ENCODE peak calls at places on chromosomes 2 and 18, in nine cellular contexts. One of them, this sample, is unnamed.

GRCh38 chr2:176758426-176758825 is 454.2 kb upstream of the HNRNPA3 start:
- DNase-seq in kidney: no peak
- DNase-seq in Panc1: no peak
- DNase-seq in naive thymus-derived CD8-positive, alpha-beta T cell: no peak
- DNase-seq in brain microvascular endothelial cell: no peak
- DNase-seq in RPMI8226: no peak
- DNase-seq in NCI-H460: no peak
- DNase-seq in stimulated activated CD4-positive, alpha-beta T cell treated with anti-CD3 and anti-CD28 coated beads, Interleukin-15, amount 100 ng/mL, for 1 hour: no peak
- DNase-seq in iris pigment epithelial cell: no peak
- DNase-seq in this sample: no peak

GRCh38 chr18:58671941-58672565 is 788 bp downstream of the MALT1 start:
- DNase-seq in NCI-H460: peak
- DNase-seq in brain microvascular endothelial cell: peak
- DNase-seq in stimulated activated CD4-positive, alpha-beta T cell treated with anti-CD3 and anti-CD28 coated beads, Interleukin-15, amount 100 ng/mL, for 1 hour: no peak
- DNase-seq in naive thymus-derived CD8-positive, alpha-beta T cell: no peak
- DNase-seq in iris pigment epithelial cell: peak
- DNase-seq in kidney: no peak
- DNase-seq in Panc1: no peak
- DNase-seq in RPMI8226: no peak
- DNase-seq in this sample: no peak

GRCh38 chr2:120318626-120319025 is 27.3 kb upstream of the INHBB start:
- DNase-seq in brain microvascular endothelial cell: no peak
- DNase-seq in stimulated activated CD4-positive, alpha-beta T cell treated with anti-CD3 and anti-CD28 coated beads, Interleukin-15, amount 100 ng/mL, for 1 hour: no peak
- DNase-seq in kidney: no peak
- DNase-seq in iris pigment epithelial cell: no peak
- DNase-seq in Panc1: no peak
- DNase-seq in naive thymus-derived CD8-positive, alpha-beta T cell: no peak
- DNase-seq in RPMI8226: no peak
- DNase-seq in NCI-H460: no peak
- DNase-seq in this sample: peak

GRCh38 chr2:83991992-83992391 is 467.1 kb downstream of the SUCLG1 start:
- DNase-seq in kidney: no peak
- DNase-seq in naive thymus-derived CD8-positive, alpha-beta T cell: no peak
- DNase-seq in NCI-H460: peak
- DNase-seq in iris pigment epithelial cell: no peak
- DNase-seq in stimulated activated CD4-positive, alpha-beta T cell treated with anti-CD3 and anti-CD28 coated beads, Interleukin-15, amount 100 ng/mL, for 1 hour: no peak
- DNase-seq in Panc1: no peak
- DNase-seq in brain microvascular endothelial cell: no peak
- DNase-seq in RPMI8226: no peak
- DNase-seq in this sample: no peak

GRCh38 chr2:30627162-30627561 is 180.1 kb downstream of the CAPN13 start:
- DNase-seq in kidney: no peak
- DNase-seq in stimulated activated CD4-positive, alpha-beta T cell treated with anti-CD3 and anti-CD28 coated beads, Interleukin-15, amount 100 ng/mL, for 1 hour: no peak
- DNase-seq in brain microvascular endothelial cell: no peak
- DNase-seq in NCI-H460: no peak
- DNase-seq in naive thymus-derived CD8-positive, alpha-beta T cell: no peak
- DNase-seq in iris pigment epithelial cell: no peak
- DNase-seq in Panc1: no peak
- DNase-seq in RPMI8226: no peak
- DNase-seq in this sample: no peak

GRCh38 chr2:135775420-135775819 is 33.8 kb downstream of the UBXN4 start:
- DNase-seq in stimulated activated CD4-positive, alpha-beta T cell treated with anti-CD3 and anti-CD28 coated beads, Interleukin-15, amount 100 ng/mL, for 1 hour: no peak
- DNase-seq in brain microvascular endothelial cell: no peak
- DNase-seq in RPMI8226: no peak
- DNase-seq in kidney: no peak
- DNase-seq in naive thymus-derived CD8-positive, alpha-beta T cell: no peak
- DNase-seq in Panc1: no peak
- DNase-seq in iris pigment epithelial cell: peak
- DNase-seq in NCI-H460: no peak
- DNase-seq in this sample: no peak

GRCh38 chr2:98900721-98901120 is 35.3 kb downstream of the CRACDL start:
- DNase-seq in RPMI8226: no peak
- DNase-seq in naive thymus-derived CD8-positive, alpha-beta T cell: no peak
- DNase-seq in NCI-H460: no peak
- DNase-seq in iris pigment epithelial cell: no peak
- DNase-seq in kidney: peak
- DNase-seq in Panc1: no peak
- DNase-seq in brain microvascular endothelial cell: no peak
- DNase-seq in stimulated activated CD4-positive, alpha-beta T cell treated with anti-CD3 and anti-CD28 coated beads, Interleukin-15, amount 100 ng/mL, for 1 hour: no peak
- DNase-seq in this sample: peak

GRCh38 chr18:3411854-3412268 is 38.1 kb upstream of the TGIF1 start:
- DNase-seq in RPMI8226: peak
- DNase-seq in brain microvascular endothelial cell: no peak
- DNase-seq in NCI-H460: no peak
- DNase-seq in kidney: no peak
- DNase-seq in Panc1: no peak
- DNase-seq in naive thymus-derived CD8-positive, alpha-beta T cell: no peak
- DNase-seq in iris pigment epithelial cell: no peak
- DNase-seq in stimulated activated CD4-positive, alpha-beta T cell treated with anti-CD3 and anti-CD28 coated beads, Interleukin-15, amount 100 ng/mL, for 1 hour: no peak
- DNase-seq in this sample: no peak

GRCh38 chr18:10296491-10296890 is 157.9 kb upstream of the APCDD1 start:
- DNase-seq in kidney: no peak
- DNase-seq in brain microvascular endothelial cell: no peak
- DNase-seq in iris pigment epithelial cell: peak
- DNase-seq in RPMI8226: no peak
- DNase-seq in Panc1: no peak
- DNase-seq in NCI-H460: no peak
- DNase-seq in stimulated activated CD4-positive, alpha-beta T cell treated with anti-CD3 and anti-CD28 coated beads, Interleukin-15, amount 100 ng/mL, for 1 hour: no peak
- DNase-seq in naive thymus-derived CD8-positive, alpha-beta T cell: no peak
- DNase-seq in this sample: no peak

GRCh38 chr2:7377861-7378569 is 460.8 kb downstream of the RNF144A start:
- DNase-seq in stimulated activated CD4-positive, alpha-beta T cell treated with anti-CD3 and anti-CD28 coated beads, Interleukin-15, amount 100 ng/mL, for 1 hour: no peak
- DNase-seq in brain microvascular endothelial cell: no peak
- DNase-seq in iris pigment epithelial cell: no peak
- DNase-seq in kidney: peak
- DNase-seq in NCI-H460: no peak
- DNase-seq in naive thymus-derived CD8-positive, alpha-beta T cell: no peak
- DNase-seq in RPMI8226: peak
- DNase-seq in Panc1: no peak
- DNase-seq in this sample: no peak

GRCh38 chr2:240468300-240469238 is 33.1 kb downstream of the GPC1 start:
- DNase-seq in Panc1: no peak
- DNase-seq in RPMI8226: no peak
- DNase-seq in stimulated activated CD4-positive, alpha-beta T cell treated with anti-CD3 and anti-CD28 coated beads, Interleukin-15, amount 100 ng/mL, for 1 hour: no peak
- DNase-seq in brain microvascular endothelial cell: no peak
- DNase-seq in naive thymus-derived CD8-positive, alpha-beta T cell: no peak
- DNase-seq in kidney: peak
- DNase-seq in NCI-H460: no peak
- DNase-seq in iris pigment epithelial cell: no peak
- DNase-seq in this sample: peak

GRCh38 chr2:100062315-100062714 is 80.1 kb downstream of the AFF3 start:
- DNase-seq in NCI-H460: no peak
- DNase-seq in Panc1: no peak
- DNase-seq in iris pigment epithelial cell: no peak
- DNase-seq in naive thymus-derived CD8-positive, alpha-beta T cell: no peak
- DNase-seq in kidney: no peak
- DNase-seq in stimulated activated CD4-positive, alpha-beta T cell treated with anti-CD3 and anti-CD28 coated beads, Interleukin-15, amount 100 ng/mL, for 1 hour: no peak
- DNase-seq in brain microvascular endothelial cell: no peak
- DNase-seq in RPMI8226: no peak
- DNase-seq in this sample: no peak

GRCh38 chr18:22223263-22223960 is 54.0 kb downstream of the GATA6 start:
- DNase-seq in RPMI8226: peak
- DNase-seq in brain microvascular endothelial cell: peak
- DNase-seq in stimulated activated CD4-positive, alpha-beta T cell treated with anti-CD3 and anti-CD28 coated beads, Interleukin-15, amount 100 ng/mL, for 1 hour: no peak
- DNase-seq in iris pigment epithelial cell: peak
- DNase-seq in kidney: peak
- DNase-seq in NCI-H460: peak
- DNase-seq in naive thymus-derived CD8-positive, alpha-beta T cell: no peak
- DNase-seq in Panc1: peak
- DNase-seq in this sample: peak

GRCh38 chr2:109613922-109614714 is at the start of the genes SEPTIN10 and SOWAHC:
- DNase-seq in brain microvascular endothelial cell: peak
- DNase-seq in RPMI8226: peak
- DNase-seq in Panc1: peak
- DNase-seq in kidney: peak
- DNase-seq in NCI-H460: peak
- DNase-seq in stimulated activated CD4-positive, alpha-beta T cell treated with anti-CD3 and anti-CD28 coated beads, Interleukin-15, amount 100 ng/mL, for 1 hour: peak
- DNase-seq in iris pigment epithelial cell: peak
- DNase-seq in naive thymus-derived CD8-positive, alpha-beta T cell: peak
- DNase-seq in this sample: peak

GRCh38 chr2:203783496-203784203 is 77.2 kb downstream of the CD28 start:
- DNase-seq in stimulated activated CD4-positive, alpha-beta T cell treated with anti-CD3 and anti-CD28 coated beads, Interleukin-15, amount 100 ng/mL, for 1 hour: no peak
- DNase-seq in iris pigment epithelial cell: peak
- DNase-seq in kidney: no peak
- DNase-seq in NCI-H460: no peak
- DNase-seq in brain microvascular endothelial cell: peak
- DNase-seq in naive thymus-derived CD8-positive, alpha-beta T cell: no peak
- DNase-seq in Panc1: no peak
- DNase-seq in RPMI8226: no peak
- DNase-seq in this sample: no peak

GRCh38 chr2:106562232-106562631 is 75.1 kb downstream of the CD8B2 start:
- DNase-seq in brain microvascular endothelial cell: no peak
- DNase-seq in stimulated activated CD4-positive, alpha-beta T cell treated with anti-CD3 and anti-CD28 coated beads, Interleukin-15, amount 100 ng/mL, for 1 hour: no peak
- DNase-seq in kidney: no peak
- DNase-seq in Panc1: no peak
- DNase-seq in RPMI8226: no peak
- DNase-seq in naive thymus-derived CD8-positive, alpha-beta T cell: no peak
- DNase-seq in NCI-H460: no peak
- DNase-seq in iris pigment epithelial cell: peak
- DNase-seq in this sample: no peak

GRCh38 chr2:109396338-109397180 is 217.2 kb downstream of the SEPTIN10 start:
- DNase-seq in Panc1: no peak
- DNase-seq in RPMI8226: no peak
- DNase-seq in NCI-H460: no peak
- DNase-seq in iris pigment epithelial cell: no peak
- DNase-seq in naive thymus-derived CD8-positive, alpha-beta T cell: no peak
- DNase-seq in stimulated activated CD4-positive, alpha-beta T cell treated with anti-CD3 and anti-CD28 coated beads, Interleukin-15, amount 100 ng/mL, for 1 hour: no peak
- DNase-seq in kidney: no peak
- DNase-seq in brain microvascular endothelial cell: no peak
- DNase-seq in this sample: no peak

GRCh38 chr2:30321466-30321865 is 90.1 kb downstream of the LBH start:
- DNase-seq in NCI-H460: no peak
- DNase-seq in stimulated activated CD4-positive, alpha-beta T cell treated with anti-CD3 and anti-CD28 coated beads, Interleukin-15, amount 100 ng/mL, for 1 hour: no peak
- DNase-seq in kidney: no peak
- DNase-seq in Panc1: no peak
- DNase-seq in naive thymus-derived CD8-positive, alpha-beta T cell: no peak
- DNase-seq in RPMI8226: no peak
- DNase-seq in iris pigment epithelial cell: peak
- DNase-seq in brain microvascular endothelial cell: peak
- DNase-seq in this sample: no peak

GRCh38 chr18:41128545-41128944 is 826.5 kb upstream of the PIK3C3 start:
- DNase-seq in kidney: no peak
- DNase-seq in stimulated activated CD4-positive, alpha-beta T cell treated with anti-CD3 and anti-CD28 coated beads, Interleukin-15, amount 100 ng/mL, for 1 hour: no peak
- DNase-seq in brain microvascular endothelial cell: peak
- DNase-seq in RPMI8226: no peak
- DNase-seq in NCI-H460: no peak
- DNase-seq in naive thymus-derived CD8-positive, alpha-beta T cell: no peak
- DNase-seq in iris pigment epithelial cell: peak
- DNase-seq in Panc1: no peak
- DNase-seq in this sample: no peak

GRCh38 chr2:112138143-112139032 is at the start of gene FBLN7:
- DNase-seq in brain microvascular endothelial cell: no peak
- DNase-seq in Panc1: no peak
- DNase-seq in kidney: peak
- DNase-seq in NCI-H460: no peak
- DNase-seq in stimulated activated CD4-positive, alpha-beta T cell treated with anti-CD3 and anti-CD28 coated beads, Interleukin-15, amount 100 ng/mL, for 1 hour: no peak
- DNase-seq in RPMI8226: no peak
- DNase-seq in naive thymus-derived CD8-positive, alpha-beta T cell: no peak
- DNase-seq in iris pigment epithelial cell: no peak
- DNase-seq in this sample: no peak

GRCh38 chr2:204722691-204723090 is 177.4 kb downstream of the PARD3B start:
- DNase-seq in stimulated activated CD4-positive, alpha-beta T cell treated with anti-CD3 and anti-CD28 coated beads, Interleukin-15, amount 100 ng/mL, for 1 hour: no peak
- DNase-seq in Panc1: no peak
- DNase-seq in naive thymus-derived CD8-positive, alpha-beta T cell: no peak
- DNase-seq in RPMI8226: no peak
- DNase-seq in NCI-H460: no peak
- DNase-seq in kidney: no peak
- DNase-seq in brain microvascular endothelial cell: no peak
- DNase-seq in iris pigment epithelial cell: no peak
- DNase-seq in this sample: no peak

GRCh38 chr2:16747257-16747656 is 81.6 kb upstream of the CYRIA start:
- DNase-seq in brain microvascular endothelial cell: no peak
- DNase-seq in iris pigment epithelial cell: no peak
- DNase-seq in Panc1: no peak
- DNase-seq in naive thymus-derived CD8-positive, alpha-beta T cell: no peak
- DNase-seq in RPMI8226: no peak
- DNase-seq in NCI-H460: no peak
- DNase-seq in kidney: no peak
- DNase-seq in stimulated activated CD4-positive, alpha-beta T cell treated with anti-CD3 and anti-CD28 coated beads, Interleukin-15, amount 100 ng/mL, for 1 hour: no peak
- DNase-seq in this sample: no peak

GRCh38 chr2:76861708-76862107 is 660.5 kb downstream of the LRRTM4 start:
- DNase-seq in iris pigment epithelial cell: peak
- DNase-seq in brain microvascular endothelial cell: peak
- DNase-seq in Panc1: no peak
- DNase-seq in naive thymus-derived CD8-positive, alpha-beta T cell: no peak
- DNase-seq in stimulated activated CD4-positive, alpha-beta T cell treated with anti-CD3 and anti-CD28 coated beads, Interleukin-15, amount 100 ng/mL, for 1 hour: no peak
- DNase-seq in NCI-H460: no peak
- DNase-seq in kidney: no peak
- DNase-seq in RPMI8226: no peak
- DNase-seq in this sample: no peak

GRCh38 chr2:16570516-16570915 is 95.1 kb downstream of the CYRIA start:
- DNase-seq in naive thymus-derived CD8-positive, alpha-beta T cell: no peak
- DNase-seq in kidney: no peak
- DNase-seq in stimulated activated CD4-positive, alpha-beta T cell treated with anti-CD3 and anti-CD28 coated beads, Interleukin-15, amount 100 ng/mL, for 1 hour: no peak
- DNase-seq in iris pigment epithelial cell: no peak
- DNase-seq in NCI-H460: no peak
- DNase-seq in brain microvascular endothelial cell: no peak
- DNase-seq in Panc1: no peak
- DNase-seq in RPMI8226: no peak
- DNase-seq in this sample: no peak

GRCh38 chr2:223042704-223043118 is 9.3 kb upstream of the KCNE4 start:
- DNase-seq in naive thymus-derived CD8-positive, alpha-beta T cell: no peak
- DNase-seq in Panc1: no peak
- DNase-seq in brain microvascular endothelial cell: no peak
- DNase-seq in iris pigment epithelial cell: peak
- DNase-seq in kidney: no peak
- DNase-seq in RPMI8226: no peak
- DNase-seq in NCI-H460: peak
- DNase-seq in stimulated activated CD4-positive, alpha-beta T cell treated with anti-CD3 and anti-CD28 coated beads, Interleukin-15, amount 100 ng/mL, for 1 hour: no peak
- DNase-seq in this sample: no peak

GRCh38 chr2:121409388-121409787 is 121.3 kb upstream of the RNU4ATAC start:
- DNase-seq in Panc1: no peak
- DNase-seq in brain microvascular endothelial cell: no peak
- DNase-seq in RPMI8226: no peak
- DNase-seq in kidney: no peak
- DNase-seq in iris pigment epithelial cell: no peak
- DNase-seq in NCI-H460: no peak
- DNase-seq in stimulated activated CD4-positive, alpha-beta T cell treated with anti-CD3 and anti-CD28 coated beads, Interleukin-15, amount 100 ng/mL, for 1 hour: no peak
- DNase-seq in naive thymus-derived CD8-positive, alpha-beta T cell: no peak
- DNase-seq in this sample: no peak

GRCh38 chr18:49625021-49625691 is 63.3 kb downstream of the LIPG start:
- DNase-seq in NCI-H460: no peak
- DNase-seq in brain microvascular endothelial cell: no peak
- DNase-seq in RPMI8226: no peak
- DNase-seq in naive thymus-derived CD8-positive, alpha-beta T cell: no peak
- DNase-seq in kidney: no peak
- DNase-seq in stimulated activated CD4-positive, alpha-beta T cell treated with anti-CD3 and anti-CD28 coated beads, Interleukin-15, amount 100 ng/mL, for 1 hour: no peak
- DNase-seq in iris pigment epithelial cell: peak
- DNase-seq in Panc1: no peak
- DNase-seq in this sample: no peak

GRCh38 chr2:230762317-230762896 is 49.8 kb downstream of the CAB39 start:
- DNase-seq in brain microvascular endothelial cell: peak
- DNase-seq in RPMI8226: peak
- DNase-seq in stimulated activated CD4-positive, alpha-beta T cell treated with anti-CD3 and anti-CD28 coated beads, Interleukin-15, amount 100 ng/mL, for 1 hour: no peak
- DNase-seq in naive thymus-derived CD8-positive, alpha-beta T cell: peak
- DNase-seq in kidney: no peak
- DNase-seq in Panc1: no peak
- DNase-seq in iris pigment epithelial cell: peak
- DNase-seq in NCI-H460: peak
- DNase-seq in this sample: no peak

GRCh38 chr2:110714824-110715223 is 17.5 kb upstream of the ACOXL start:
- DNase-seq in brain microvascular endothelial cell: no peak
- DNase-seq in naive thymus-derived CD8-positive, alpha-beta T cell: no peak
- DNase-seq in Panc1: no peak
- DNase-seq in iris pigment epithelial cell: no peak
- DNase-seq in kidney: no peak
- DNase-seq in NCI-H460: no peak
- DNase-seq in stimulated activated CD4-positive, alpha-beta T cell treated with anti-CD3 and anti-CD28 coated beads, Interleukin-15, amount 100 ng/mL, for 1 hour: no peak
- DNase-seq in RPMI8226: no peak
- DNase-seq in this sample: no peak

GRCh38 chr18:45596048-45596447 is 19.2 kb upstream of the SLC14A2 start:
- DNase-seq in brain microvascular endothelial cell: no peak
- DNase-seq in stimulated activated CD4-positive, alpha-beta T cell treated with anti-CD3 and anti-CD28 coated beads, Interleukin-15, amount 100 ng/mL, for 1 hour: no peak
- DNase-seq in kidney: no peak
- DNase-seq in iris pigment epithelial cell: no peak
- DNase-seq in NCI-H460: no peak
- DNase-seq in RPMI8226: no peak
- DNase-seq in naive thymus-derived CD8-positive, alpha-beta T cell: no peak
- DNase-seq in Panc1: no peak
- DNase-seq in this sample: no peak